ENCODE peak calls at places on chromosomes 7 and 10, in seven cellular contexts. E is IMR-90, G is H9, F is trophoblast cell, N is neuronal stem cell, X is mesendoderm, S is mesenchymal stem cell. M is an unnamed sample.

GRCh38 chr10:123027861-123028260 is 19.1 kb downstream of the ACADSB start:
- DNase-seq in E (peak), G (no peak), F (peak), N (no peak), X (no peak), S (no peak), M (no peak)

GRCh38 chr10:42640610-42641229 is 2.4 kb upstream of the ZNF33B start:
- DNase-seq in E (no peak), G (peak), F (peak), N (no peak), X (peak), S (no peak), M (no peak)

GRCh38 chr7:27173412-27174076 is 576 bp downstream of the HOXA10 start:
- DNase-seq in E (no peak), G (peak), F (peak), N (no peak), X (no peak), S (peak), M (peak)

GRCh38 chr10:96743988-96744585 is 23.8 kb upstream of the PIK3AP1 start:
- DNase-seq in E (peak), G (no peak), F (no peak), N (no peak), X (peak), S (no peak), M (no peak)

GRCh38 chr10:74766501-74766900 is 59.9 kb upstream of the KAT6B start:
- DNase-seq in E (no peak), G (no peak), F (no peak), N (no peak), X (no peak), S (no peak), M (no peak)

GRCh38 chr7:36838616-36839015 is 114.3 kb upstream of the AOAH start:
- DNase-seq in E (no peak), G (no peak), F (no peak), N (no peak), X (peak), S (no peak), M (no peak)

GRCh38 chr10:61973923-61974322 is 72.4 kb downstream of the ARID5B start:
- DNase-seq in E (no peak), G (no peak), F (no peak), N (no peak), X (no peak), S (peak), M (no peak)

GRCh38 chr7:33201821-33202220 is 72.5 kb downstream of the BBS9 start:
- DNase-seq in E (no peak), G (no peak), F (no peak), N (no peak), X (no peak), S (no peak), M (no peak)

GRCh38 chr10:124416733-124417132 is 2.0 kb downstream of the OAT start:
- DNase-seq in E (peak), G (no peak), F (no peak), N (no peak), X (no peak), S (no peak), M (no peak)

GRCh38 chr10:47152861-47153349 is 147.1 kb upstream of the GDF10 start:
- DNase-seq in E (no peak), G (no peak), F (peak), N (no peak), X (peak), S (no peak), M (no peak)

DNA sequence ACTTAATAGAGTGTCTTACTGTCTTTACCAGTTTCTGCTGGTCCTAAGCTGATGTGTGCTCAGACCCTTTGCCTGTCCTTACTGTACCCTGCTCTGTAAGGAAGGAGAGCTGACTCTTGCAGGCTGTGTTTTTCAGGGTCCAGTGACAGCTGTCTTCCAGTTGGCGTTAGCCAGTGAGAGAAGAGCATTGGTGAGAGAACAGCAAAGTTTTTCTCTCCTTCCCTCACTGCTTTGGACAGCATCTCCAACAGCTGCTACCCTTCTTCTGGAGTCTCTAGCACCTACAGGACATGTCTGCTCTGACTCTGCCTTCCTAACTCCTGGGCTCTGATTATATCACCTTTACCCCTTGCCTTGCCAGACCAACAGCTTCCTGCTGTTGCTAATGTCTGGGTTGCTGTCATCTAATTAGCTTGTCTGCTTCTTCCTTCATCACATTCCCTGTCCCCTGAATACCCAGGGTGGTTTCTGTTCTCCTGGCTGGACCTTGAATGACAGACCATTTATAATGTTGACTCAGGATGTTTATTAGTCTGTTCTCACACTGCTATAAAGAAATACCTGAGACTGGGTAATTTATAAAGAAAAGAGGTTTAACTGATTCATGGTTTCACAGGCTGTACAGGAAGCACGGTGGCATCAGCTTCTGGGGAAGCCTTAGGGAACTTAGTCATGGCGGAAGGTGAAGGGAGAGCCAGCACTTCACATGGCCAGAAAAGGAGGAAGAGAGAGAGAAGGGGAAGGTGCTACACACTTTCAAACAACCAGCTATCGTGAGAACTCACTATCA is 23.5 kb upstream of the PANK1 start:
- DNase-seq in E (no peak), G (no peak), F (no peak), N (no peak), X (peak), S (no peak), M (no peak)
- H3K4ac ChIP-seq in E (no peak), G (no peak), F (no peak), N (no peak), X (no peak), S (no peak), M (no peak)

GRCh38 chr10:78327778-78328591 is 294.3 kb downstream of the RPS24 start:
- DNase-seq in E (no peak), G (peak), F (no peak), N (no peak), X (no peak), S (no peak), M (peak)
- H3K4ac ChIP-seq in E (no peak), G (no peak), F (no peak), N (no peak), X (no peak), S (no peak), M (no peak)

GRCh38 chr7:31922883-31923282 is 147.3 kb downstream of the PDE1C start:
- DNase-seq in E (no peak), G (no peak), F (no peak), N (no peak), X (no peak), S (no peak), M (no peak)

GRCh38 chr7:31919678-31920369 is 150.4 kb downstream of the PDE1C start:
- DNase-seq in E (no peak), G (no peak), F (no peak), N (no peak), X (no peak), S (no peak), M (no peak)

GRCh38 chr7:31921047-31921446 is 149.2 kb downstream of the PDE1C start:
- DNase-seq in E (no peak), G (no peak), F (no peak), N (no peak), X (no peak), S (no peak), M (no peak)

GRCh38 chr7:31917256-31917655 is 153.0 kb downstream of the PDE1C start:
- DNase-seq in E (peak), G (no peak), F (no peak), N (no peak), X (no peak), S (no peak), M (no peak)

DNA sequence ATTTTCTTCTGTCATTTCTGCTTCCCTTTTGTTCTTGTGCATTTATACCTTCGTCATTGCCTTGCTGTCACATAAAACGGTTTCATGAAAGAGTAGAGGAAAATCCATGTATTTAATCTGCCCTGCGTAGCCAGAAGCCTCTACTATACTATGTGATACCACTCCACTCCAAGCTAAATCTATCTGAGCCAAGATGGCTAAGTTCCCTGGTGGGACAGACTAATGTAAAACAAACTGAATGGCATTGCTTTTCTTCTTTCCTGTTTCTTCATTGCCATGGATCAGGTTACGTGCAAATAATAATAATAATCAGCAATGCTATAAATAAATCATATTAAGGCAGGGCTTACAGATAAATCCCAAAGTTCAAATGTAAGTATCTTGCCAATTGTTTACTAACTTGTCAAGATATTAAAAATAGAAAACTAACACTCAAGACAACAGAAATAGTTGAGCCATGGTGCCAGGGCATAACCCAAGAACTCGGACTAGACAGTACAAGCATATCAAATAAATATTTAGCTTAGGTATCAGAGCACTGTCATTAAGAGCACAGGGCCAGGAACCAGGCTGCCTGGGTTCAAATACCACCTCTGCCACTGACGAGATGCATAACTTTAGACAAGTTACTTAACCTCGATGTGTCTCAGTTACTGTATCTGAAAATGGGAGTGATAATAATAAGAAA is 151.4 kb downstream of the PDE1C start:
- DNase-seq in E (no peak), G (no peak), F (no peak), N (no peak), X (no peak), S (no peak), M (no peak)
- H3K4ac ChIP-seq in E (no peak), G (no peak), F (no peak), N (no peak), X (no peak), S (no peak), M (no peak)

DNA sequence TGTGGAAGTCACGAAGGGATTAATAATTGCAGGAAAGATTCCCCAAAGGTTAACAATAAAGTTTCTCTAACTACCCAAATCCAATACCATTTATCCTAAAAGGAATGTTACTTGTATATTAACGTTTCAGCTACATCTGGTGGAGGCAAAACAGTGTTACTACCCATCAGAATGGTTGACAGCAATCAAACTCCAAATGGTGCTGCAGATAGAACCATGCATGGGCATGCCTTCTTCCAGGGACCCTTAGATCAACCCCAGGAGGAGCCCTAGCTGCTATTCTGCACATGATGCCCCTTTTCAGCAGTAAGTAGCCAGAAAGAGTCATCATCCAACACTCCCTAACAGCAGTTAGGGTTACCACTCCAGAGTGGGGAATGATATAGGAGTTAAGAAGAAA is 336.3 kb downstream of the GRID1 start:
- DNase-seq in E (no peak), G (no peak), F (no peak), N (no peak), X (no peak), S (no peak), M (no peak)
- H3K4ac ChIP-seq in E (no peak), G (no peak), F (no peak), N (no peak), X (no peak), S (no peak), M (no peak)